ENCODE peak calls at places on chromosomes 4 and X, in nine cellular contexts. F is CD8-positive, alpha-beta T cell; B is breast epithelium; J is PC-9; V is transverse colon; R is IMR-90; U is cardiac muscle cell; Y is lower lobe of right lung; C is tibial artery. G is an unnamed sample.

GRCh38 chrX:10749113-10749512 is 128.7 kb upstream of the MID1 start:
- DNase-seq in C (no peak), F (no peak), U (no peak), B (no peak), Y (no peak), V (no peak), R (peak), J (no peak), G (no peak)

GRCh38 chr4:10082459-10083272 is 33.9 kb downstream of the WDR1 start:
- DNase-seq in C (peak), J (no peak), Y (no peak), V (peak), F (no peak), R (no peak), B (peak), U (no peak), G (no peak)

GRCh38 chr4:148654131-148654530 is 211.9 kb upstream of the NR3C2 start:
- DNase-seq in R (no peak), C (no peak), J (no peak), V (no peak), Y (no peak), B (no peak), U (no peak), F (no peak), G (no peak)

GRCh38 chrX:28408017-28408723 is 179.1 kb upstream of the IL1RAPL1 start:
- DNase-seq in F (no peak), V (no peak), Y (no peak), J (no peak), R (no peak), B (no peak), U (no peak), C (no peak), G (no peak)

GRCh38 chr4:24160358-24160757 is 270.5 kb upstream of the PPARGC1A start:
- DNase-seq in C (no peak), U (peak), Y (no peak), J (no peak), F (no peak), V (no peak), R (no peak), B (no peak), G (no peak)

GRCh38 chr4:110816367-110816766 is 193.5 kb upstream of the PITX2 start:
- DNase-seq in B (no peak), U (no peak), Y (no peak), V (no peak), J (no peak), R (no peak), C (no peak), F (no peak), G (no peak)

GRCh38 chrX:123425904-123426303 is 241.8 kb downstream of the GRIA3 start:
- DNase-seq in J (no peak), R (no peak), C (peak), V (no peak), B (no peak), Y (no peak), F (no peak), U (no peak), G (peak)

GRCh38 chrX:18582910-18583493 is 88.9 kb downstream of the RS1 start:
- DNase-seq in J (no peak), V (no peak), F (no peak), R (peak), Y (no peak), U (no peak), B (no peak), C (no peak), G (peak)

GRCh38 chr4:63589796-63590195 is 819.5 kb downstream of the TECRL start:
- DNase-seq in U (no peak), B (no peak), F (no peak), C (no peak), V (no peak), Y (no peak), R (no peak), J (no peak), G (no peak)

GRCh38 chrX:110871839-110872238 is 76.2 kb upstream of the CHRDL1 start:
- DNase-seq in C (no peak), B (no peak), V (no peak), F (no peak), Y (no peak), R (no peak), U (no peak), J (no peak), G (no peak)

GRCh38 chr4:10095296-10095991 is 21.2 kb downstream of the WDR1 start:
- DNase-seq in U (no peak), Y (no peak), B (no peak), F (peak), C (no peak), R (no peak), J (peak), V (no peak), G (no peak)

GRCh38 chrX:110569506-110569905 is 210.9 kb downstream of the RTL9 start:
- DNase-seq in Y (no peak), U (no peak), J (no peak), V (no peak), F (no peak), R (no peak), B (no peak), C (no peak), G (no peak)

GRCh38 chr4:122755675-122756074 is 23.2 kb downstream of the BBS12 start:
- DNase-seq in B (no peak), R (no peak), V (no peak), Y (no peak), J (no peak), U (no peak), F (no peak), C (no peak), G (no peak)

GRCh38 chr4:71262161-71262560 is 76.7 kb upstream of the SLC4A4 start:
- DNase-seq in R (peak), F (no peak), U (peak), V (no peak), J (no peak), Y (no peak), B (no peak), C (no peak), G (no peak)

GRCh38 chr4:84167089-84167488 is 332.0 kb downstream of the NKX6-1 start:
- DNase-seq in F (no peak), C (no peak), J (no peak), Y (no peak), V (no peak), R (no peak), U (no peak), B (no peak), G (peak)

GRCh38 chrX:11566814-11567213 is 98.9 kb downstream of the ARHGAP6 start:
- DNase-seq in V (no peak), J (no peak), R (no peak), F (no peak), U (no peak), C (no peak), Y (no peak), B (no peak), G (no peak)

GRCh38 chrX:85995641-85996040 is 51.7 kb downstream of the CHM start:
- DNase-seq in V (no peak), C (no peak), J (no peak), B (no peak), F (no peak), R (no peak), Y (no peak), U (no peak), G (no peak)

GRCh38 chrX:37302569-37302968 is 46.6 kb upstream of the PRRG1 start:
- DNase-seq in J (peak), R (peak), V (peak), F (no peak), U (peak), B (no peak), C (no peak), Y (no peak), G (peak)

DNA sequence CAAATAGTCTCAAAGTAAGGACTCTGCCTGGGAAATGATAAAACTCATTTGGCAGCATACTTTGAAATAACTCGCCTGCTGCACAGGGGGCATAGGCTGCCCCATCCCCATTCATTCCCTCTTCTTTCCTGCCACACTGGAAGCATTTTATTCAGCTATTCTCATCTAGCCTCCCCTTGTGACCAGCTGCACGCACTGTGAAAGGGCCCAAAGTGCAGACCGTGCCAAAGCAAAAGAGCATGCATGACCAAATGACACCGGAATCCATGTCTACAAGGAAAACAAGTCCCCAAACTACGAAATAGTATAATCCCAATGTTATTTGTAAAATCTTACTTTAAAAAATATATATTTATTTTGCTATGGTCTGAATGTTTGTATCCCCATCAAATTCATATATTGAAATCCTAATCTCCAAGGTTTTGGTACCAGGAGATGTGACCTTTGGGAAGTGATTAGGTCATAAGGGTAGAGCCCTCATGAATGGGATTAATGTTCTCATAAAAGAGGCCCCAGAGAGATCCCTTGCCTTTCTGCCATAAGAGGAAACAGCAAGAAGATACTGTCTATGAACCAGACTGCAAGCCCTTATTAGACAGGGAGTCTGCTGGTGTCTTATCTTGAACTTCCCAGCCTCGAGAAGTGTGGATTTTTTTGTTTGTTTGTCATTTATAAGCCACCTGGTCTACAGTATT is 77.3 kb upstream of the PRSS48 start:
- DNase-seq in C (no peak), U (no peak), J (no peak), F (no peak), V (no peak), Y (no peak), R (no peak), B (no peak), G (no peak)
- H3K27ac ChIP-seq in C (peak), U (peak), J (no peak), F (no peak), V (peak), Y (peak), R (no peak), B (peak), G (no peak)

DNA sequence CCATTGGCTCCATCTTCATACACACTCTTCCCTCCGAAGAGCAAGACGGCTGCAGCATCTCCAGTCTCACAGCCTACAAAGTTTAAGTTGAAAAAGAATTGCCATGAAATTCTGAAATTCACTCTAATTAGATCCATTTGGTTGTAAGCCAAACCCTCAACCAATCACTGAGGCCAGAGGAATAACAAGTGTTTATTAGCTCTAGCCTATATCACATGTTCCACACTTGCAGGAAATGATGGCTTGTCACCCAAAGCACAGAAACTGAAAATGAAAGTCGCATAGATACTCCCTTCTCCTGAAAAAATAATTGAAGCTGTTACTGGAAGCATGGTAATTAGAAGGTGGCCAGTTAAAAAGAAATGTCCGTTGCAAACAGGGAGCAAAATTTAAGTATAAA is 1071.8 kb downstream of the CCSER1 start:
- DNase-seq in V (no peak), Y (no peak), F (no peak), J (no peak), U (no peak), R (no peak), C (no peak), B (no peak), G (no peak)
- H3K4me3 ChIP-seq in V (no peak), Y (peak), F (no peak), J (no peak), U (no peak), R (no peak), C (no peak), B (peak), G (no peak)

DNA sequence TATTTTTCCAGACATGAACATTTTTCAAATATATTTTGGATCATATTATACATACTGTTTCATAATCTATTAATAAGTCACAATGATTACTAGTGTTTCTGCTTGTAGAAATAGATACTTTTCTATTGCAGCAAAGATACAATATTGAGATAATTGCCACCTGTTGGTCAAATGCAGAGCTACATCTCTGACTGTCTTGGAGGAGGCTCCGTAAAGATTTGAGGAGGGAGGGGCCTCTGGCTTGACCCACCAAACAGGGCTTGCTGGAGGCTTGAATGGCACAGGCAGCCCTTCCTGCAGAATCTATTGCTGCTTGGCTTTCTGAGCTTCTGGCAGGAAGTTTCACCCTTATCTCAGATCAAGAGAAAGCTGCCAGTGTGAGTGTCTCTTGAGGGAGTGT is 99.3 kb upstream of the ARMCX2 start:
- DNase-seq in B (no peak), J (no peak), R (peak), U (peak), F (no peak), Y (no peak), V (no peak), C (peak), G (peak)
- TF ChIP-seq CTCF in B (no peak), J (peak), R (peak), U (peak), F (peak), Y (peak), V (peak), C (peak), G (peak)

DNA sequence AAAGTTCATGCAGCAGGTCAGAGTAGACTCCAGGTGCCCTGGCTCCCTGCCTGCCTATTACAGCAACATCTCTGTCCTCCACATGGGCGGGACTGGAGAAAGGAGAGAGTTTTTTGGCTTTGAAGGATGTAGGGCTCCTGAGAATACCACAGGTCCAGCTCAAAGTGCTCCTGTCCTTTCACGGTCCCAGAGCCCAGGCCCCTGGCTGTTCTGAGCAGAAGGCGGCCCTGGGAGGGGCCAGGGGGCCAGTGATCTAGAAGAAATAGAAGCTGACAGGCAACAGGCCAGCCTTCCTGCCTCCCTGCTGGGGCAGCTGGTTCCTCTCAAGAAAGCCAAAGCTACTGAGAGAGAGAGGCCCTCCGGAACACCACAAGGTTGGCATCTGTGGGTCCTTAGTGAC is 929 bp upstream of the IQSEC2 start:
- DNase-seq in C (no peak), F (no peak), J (peak), Y (no peak), B (no peak), U (no peak), V (no peak), R (no peak), G (peak)
- H3K27ac ChIP-seq in C (peak), F (no peak), J (no peak), Y (peak), B (peak), U (peak), V (peak), R (no peak), G (peak)

GRCh38 chr4:125389713-125390112 is 75.0 kb downstream of the FAT4 start:
- DNase-seq in C (no peak), V (no peak), Y (no peak), U (no peak), R (peak), F (no peak), J (peak), B (no peak), G (peak)
- H3K4me3 ChIP-seq in C (peak), V (no peak), Y (peak), U (no peak), R (no peak), F (no peak), J (no peak), B (no peak), G (no peak)

GRCh38 chr4:164748375-164748774 is 5.6 kb upstream of the SMIM31 start:
- DNase-seq in R (peak), U (peak), Y (no peak), V (no peak), B (no peak), C (no peak), J (no peak), F (no peak), G (peak)
- TF ChIP-seq CTCF in R (peak), U (peak), Y (peak), V (peak), B (no peak), C (peak), J (peak), F (no peak), G (peak)

GRCh38 chr4:172809319-172809718 is 359.3 kb upstream of the GALNT7 start:
- DNase-seq in V (no peak), F (no peak), U (peak), B (no peak), Y (no peak), C (no peak), J (no peak), R (no peak), G (no peak)
- H3K27ac ChIP-seq in V (no peak), F (no peak), U (no peak), B (no peak), Y (no peak), C (no peak), J (no peak), R (no peak), G (no peak)